ENCODE peak calls at places on chromosomes 7 and 10, in five cellular contexts. O is activated CD4-positive, CD25-positive, alpha-beta regulatory T cell; R is heart left ventricle; T is astrocyte; E is activated CD8-positive, alpha-beta memory T cell treated with anti-CD3 and anti-CD28 coated beads, Interleukin-2, amount 50 U/mL, for 4 hours. F is an unnamed sample.

GRCh38 chr10:63137306-63137705 is 4.2 kb downstream of the NRBF2 start:
- DNase-seq in E (no peak), O (no peak), T (peak), R (no peak), F (no peak)

GRCh38 chr7:69605070-69605469 is 6.8 kb downstream of the AUTS2 start:
- DNase-seq in R (no peak), O (no peak), T (no peak), E (no peak), F (no peak)

GRCh38 chr7:2123360-2123759 is 109.4 kb downstream of the MAD1L1 start:
- DNase-seq in E (no peak), T (no peak), O (no peak), R (no peak), F (no peak)

GRCh38 chr7:134873253-134873652 is 93.8 kb downstream of the CALD1 start:
- DNase-seq in R (no peak), T (no peak), E (no peak), O (no peak), F (no peak)

GRCh38 chr10:26931223-26931622 is 70.5 kb upstream of the ABI1 start:
- DNase-seq in E (no peak), T (no peak), R (peak), O (no peak), F (no peak)

GRCh38 chr7:22811746-22812280 is 10.8 kb downstream of the TOMM7 start:
- DNase-seq in T (no peak), R (no peak), O (no peak), E (no peak), F (no peak)

GRCh38 chr10:52654201-52654600 is 118.4 kb downstream of the MBL2 start:
- DNase-seq in T (no peak), O (no peak), R (peak), E (no peak), F (no peak)

GRCh38 chr7:134710854-134711624 is 64.4 kb downstream of the BPGM start:
- DNase-seq in R (no peak), T (peak), E (peak), O (no peak), F (no peak)

GRCh38 chr7:64853679-64854078 is 49.4 kb upstream of the ZNF273 start:
- DNase-seq in O (no peak), R (no peak), T (no peak), E (no peak), F (no peak)

GRCh38 chr7:152896217-152896616 is 136.7 kb downstream of the ACTR3B start:
- DNase-seq in T (no peak), E (no peak), O (no peak), R (no peak), F (no peak)

GRCh38 chr10:36183726-36184125 is 541.6 kb upstream of the FZD8 start:
- DNase-seq in E (no peak), R (no peak), O (no peak), T (no peak), F (no peak)

GRCh38 chr7:69898189-69898588 is 299.9 kb downstream of the AUTS2 start:
- DNase-seq in E (no peak), R (no peak), O (no peak), T (no peak), F (no peak)

GRCh38 chr10:79457256-79457785 is 11.9 kb upstream of the ZCCHC24 start:
- DNase-seq in E (no peak), R (no peak), T (no peak), O (no peak), F (no peak)

GRCh38 chr10:124654686-124655085 is 89.5 kb downstream of the FAM53B start:
- DNase-seq in R (peak), E (no peak), T (no peak), O (no peak), F (no peak)

GRCh38 chr10:3755440-3756359 is 29.3 kb downstream of the KLF6 start:
- DNase-seq in O (no peak), T (peak), R (no peak), E (no peak), F (no peak)

GRCh38 chr7:157318015-157318706 is 18.6 kb upstream of the DNAJB6 start:
- DNase-seq in E (no peak), O (no peak), T (peak), R (no peak), F (no peak)

GRCh38 chr7:28700790-28701203 is 257.3 kb downstream of the TRIL start:
- DNase-seq in O (no peak), R (no peak), T (peak), E (no peak), F (no peak)

GRCh38 chr10:110717830-110718595 is 73.9 kb downstream of the RBM20 start:
- DNase-seq in R (peak), E (no peak), O (no peak), T (no peak), F (no peak)

GRCh38 chr7:139044813-139045794 is 9.3 kb upstream of the ZC3HAV1L start:
- DNase-seq in E (no peak), R (no peak), O (no peak), T (no peak), F (no peak)

GRCh38 chr7:151141281-151141854 is 26.1 kb downstream of the GBX1 start:
- DNase-seq in R (no peak), T (no peak), O (no peak), E (no peak), F (no peak)

GRCh38 chr10:61941202-61941651 is 39.7 kb downstream of the ARID5B start:
- DNase-seq in T (no peak), R (no peak), E (no peak), O (no peak), F (no peak)

GRCh38 chr7:133481676-133482075 is 228.8 kb downstream of the EXOC4 start:
- DNase-seq in E (no peak), R (no peak), T (peak), O (no peak), F (no peak)

GRCh38 chr7:117445206-117445605 is 17.9 kb upstream of the ASZ1 start:
- DNase-seq in R (no peak), T (peak), O (no peak), E (no peak), F (no peak)

GRCh38 chr10:60182691-60183090 is 207.0 kb downstream of the ANK3 start:
- DNase-seq in O (no peak), E (no peak), T (peak), R (no peak), F (no peak)

GRCh38 chr10:69401416-69401815 is 15.3 kb downstream of the TACR2 start:
- DNase-seq in R (no peak), T (no peak), O (no peak), E (no peak), F (no peak)

GRCh38 chr7:120639884-120640283 is 218.1 kb downstream of the TSPAN12 start:
- DNase-seq in T (no peak), R (no peak), O (no peak), E (no peak), F (no peak)

GRCh38 chr7:27377988-27378387 is 135.4 kb downstream of the EVX1 start:
- DNase-seq in E (no peak), O (no peak), T (no peak), R (no peak), F (no peak)

GRCh38 chr10:6191569-6191968 is 11.2 kb upstream of the PFKFB3 start:
- DNase-seq in R (no peak), E (no peak), O (no peak), T (no peak), F (no peak)

GRCh38 chr7:50687575-50688261 is 95.0 kb downstream of the GRB10 start:
- DNase-seq in E (no peak), R (no peak), T (peak), O (no peak), F (no peak)

GRCh38 chr7:151100921-151101320 is 14.6 kb downstream of the AGAP3 start:
- DNase-seq in T (no peak), O (no peak), R (no peak), E (no peak), F (no peak)

GRCh38 chr10:73644015-73644743 is 2.9 kb upstream of the MYOZ1 start:
- DNase-seq in T (no peak), R (peak), E (peak), O (peak), F (no peak)

GRCh38 chr7:105003275-105003674 is 10.7 kb upstream of the KMT2E start:
- DNase-seq in O (no peak), E (peak), R (peak), T (peak), F (no peak)

F was measured in esophagus muscularis mucosa.